ENCODE peak calls at places on chromosomes 5 and 9, in seven cellular contexts. One of them, this sample, is unnamed.

GRCh38 chr5:109450129-109450877 is 40.5 kb upstream of the PJA2 start:
- DNase-seq in activated T-cell treated with anti-CD3 and anti-CD28 coated beads, Interleukin-2, amount 50 U/mL, for 24 hours: no peak
- DNase-seq in pons: no peak
- DNase-seq in SK-N-MC: no peak
- DNase-seq in RWPE2: no peak
- DNase-seq in dermis blood vessel endothelial cell: no peak
- DNase-seq in NCI-H1105: no peak
- DNase-seq in this sample: no peak

GRCh38 chr5:147216552-147217154 is 18.2 kb upstream of the STK32A start:
- DNase-seq in activated T-cell treated with anti-CD3 and anti-CD28 coated beads, Interleukin-2, amount 50 U/mL, for 24 hours: no peak
- DNase-seq in pons: no peak
- DNase-seq in SK-N-MC: no peak
- DNase-seq in RWPE2: no peak
- DNase-seq in dermis blood vessel endothelial cell: no peak
- DNase-seq in NCI-H1105: no peak
- DNase-seq in this sample: no peak

GRCh38 chr9:129550199-129550839 is 70.6 kb downstream of the C9orf50 start:
- DNase-seq in activated T-cell treated with anti-CD3 and anti-CD28 coated beads, Interleukin-2, amount 50 U/mL, for 24 hours: peak; percentile 53
- DNase-seq in pons: peak; percentile 56
- DNase-seq in SK-N-MC: no peak
- DNase-seq in RWPE2: no peak
- DNase-seq in dermis blood vessel endothelial cell: peak; percentile 57
- DNase-seq in NCI-H1105: peak; percentile 23
- DNase-seq in this sample: peak; percentile 93

GRCh38 chr5:43631182-43631910 is 28.4 kb downstream of the NNT start:
- DNase-seq in activated T-cell treated with anti-CD3 and anti-CD28 coated beads, Interleukin-2, amount 50 U/mL, for 24 hours: peak; percentile 46
- DNase-seq in pons: peak; percentile 91
- DNase-seq in SK-N-MC: peak; percentile 63
- DNase-seq in RWPE2: no peak
- DNase-seq in dermis blood vessel endothelial cell: peak; percentile 87
- DNase-seq in NCI-H1105: peak; percentile 73
- DNase-seq in this sample: no peak

GRCh38 chr5:102668220-102668930 is 86.7 kb upstream of the PAM start:
- DNase-seq in activated T-cell treated with anti-CD3 and anti-CD28 coated beads, Interleukin-2, amount 50 U/mL, for 24 hours: no peak
- DNase-seq in pons: no peak
- DNase-seq in SK-N-MC: no peak
- DNase-seq in RWPE2: no peak
- DNase-seq in dermis blood vessel endothelial cell: no peak
- DNase-seq in NCI-H1105: peak; percentile 78
- DNase-seq in this sample: no peak

GRCh38 chr9:69130456-69131441 is 43.3 kb upstream of the TJP2 start:
- DNase-seq in activated T-cell treated with anti-CD3 and anti-CD28 coated beads, Interleukin-2, amount 50 U/mL, for 24 hours: no peak
- DNase-seq in pons: peak; percentile 32
- DNase-seq in SK-N-MC: no peak
- DNase-seq in RWPE2: no peak
- DNase-seq in dermis blood vessel endothelial cell: peak; percentile 53
- DNase-seq in NCI-H1105: no peak
- DNase-seq in this sample: peak; percentile 79

GRCh38 chr5:67246108-67246507 is 49.5 kb upstream of the CD180 start:
- DNase-seq in activated T-cell treated with anti-CD3 and anti-CD28 coated beads, Interleukin-2, amount 50 U/mL, for 24 hours: no peak
- DNase-seq in pons: peak; percentile 96
- DNase-seq in SK-N-MC: peak; percentile 99
- DNase-seq in RWPE2: no peak
- DNase-seq in dermis blood vessel endothelial cell: peak; percentile 92
- DNase-seq in NCI-H1105: peak; percentile 8
- DNase-seq in this sample: no peak

GRCh38 chr9:74275872-74276508 is 221.1 kb upstream of the RORB start:
- DNase-seq in activated T-cell treated with anti-CD3 and anti-CD28 coated beads, Interleukin-2, amount 50 U/mL, for 24 hours: no peak
- DNase-seq in pons: no peak
- DNase-seq in SK-N-MC: no peak
- DNase-seq in RWPE2: no peak
- DNase-seq in dermis blood vessel endothelial cell: no peak
- DNase-seq in NCI-H1105: no peak
- DNase-seq in this sample: no peak

GRCh38 chr5:74418709-74419108 is 221.8 kb downstream of the ENC1 start:
- DNase-seq in activated T-cell treated with anti-CD3 and anti-CD28 coated beads, Interleukin-2, amount 50 U/mL, for 24 hours: no peak
- DNase-seq in pons: no peak
- DNase-seq in SK-N-MC: no peak
- DNase-seq in RWPE2: no peak
- DNase-seq in dermis blood vessel endothelial cell: no peak
- DNase-seq in NCI-H1105: no peak
- DNase-seq in this sample: no peak

GRCh38 chr5:40260351-40260750 is 419.4 kb upstream of the PTGER4 start:
- DNase-seq in activated T-cell treated with anti-CD3 and anti-CD28 coated beads, Interleukin-2, amount 50 U/mL, for 24 hours: no peak
- DNase-seq in pons: no peak
- DNase-seq in SK-N-MC: no peak
- DNase-seq in RWPE2: no peak
- DNase-seq in dermis blood vessel endothelial cell: no peak
- DNase-seq in NCI-H1105: no peak
- DNase-seq in this sample: no peak

GRCh38 chr5:96408841-96409458 is 24.1 kb downstream of the PCSK1 start:
- DNase-seq in activated T-cell treated with anti-CD3 and anti-CD28 coated beads, Interleukin-2, amount 50 U/mL, for 24 hours: no peak
- DNase-seq in pons: no peak
- DNase-seq in SK-N-MC: no peak
- DNase-seq in RWPE2: no peak
- DNase-seq in dermis blood vessel endothelial cell: no peak
- DNase-seq in NCI-H1105: no peak
- DNase-seq in this sample: no peak

GRCh38 chr5:135028791-135029467 is 5.1 kb downstream of the PITX1 start:
- DNase-seq in activated T-cell treated with anti-CD3 and anti-CD28 coated beads, Interleukin-2, amount 50 U/mL, for 24 hours: no peak
- DNase-seq in pons: no peak
- DNase-seq in SK-N-MC: no peak
- DNase-seq in RWPE2: peak; percentile 83
- DNase-seq in dermis blood vessel endothelial cell: no peak
- DNase-seq in NCI-H1105: no peak
- DNase-seq in this sample: no peak

GRCh38 chr9:94971378-94972131 is 245.1 kb downstream of the AOPEP start:
- DNase-seq in activated T-cell treated with anti-CD3 and anti-CD28 coated beads, Interleukin-2, amount 50 U/mL, for 24 hours: no peak
- DNase-seq in pons: no peak
- DNase-seq in SK-N-MC: no peak
- DNase-seq in RWPE2: no peak
- DNase-seq in dermis blood vessel endothelial cell: no peak
- DNase-seq in NCI-H1105: no peak
- DNase-seq in this sample: no peak

GRCh38 chr5:181217111-181217804 is 5.8 kb upstream of the TRIM41 start:
- DNase-seq in activated T-cell treated with anti-CD3 and anti-CD28 coated beads, Interleukin-2, amount 50 U/mL, for 24 hours: peak; percentile 79
- DNase-seq in pons: no peak
- DNase-seq in SK-N-MC: no peak
- DNase-seq in RWPE2: peak; percentile 86
- DNase-seq in dermis blood vessel endothelial cell: peak; percentile 56
- DNase-seq in NCI-H1105: no peak
- DNase-seq in this sample: peak; percentile 87

GRCh38 chr9:69173891-69174644 is at the start of gene TJP2:
- DNase-seq in activated T-cell treated with anti-CD3 and anti-CD28 coated beads, Interleukin-2, amount 50 U/mL, for 24 hours: peak; percentile 64
- DNase-seq in pons: no peak
- DNase-seq in SK-N-MC: no peak
- DNase-seq in RWPE2: peak; percentile 85
- DNase-seq in dermis blood vessel endothelial cell: peak; percentile 80
- DNase-seq in NCI-H1105: no peak
- DNase-seq in this sample: peak; percentile 88

GRCh38 chr5:142540774-142541466 is 145.0 kb downstream of the FGF1 start:
- DNase-seq in activated T-cell treated with anti-CD3 and anti-CD28 coated beads, Interleukin-2, amount 50 U/mL, for 24 hours: no peak
- DNase-seq in pons: no peak
- DNase-seq in SK-N-MC: peak; percentile 63
- DNase-seq in RWPE2: no peak
- DNase-seq in dermis blood vessel endothelial cell: no peak
- DNase-seq in NCI-H1105: no peak
- DNase-seq in this sample: no peak

GRCh38 chr5:10474521-10475075 is 32.9 kb downstream of the ROPN1L start:
- DNase-seq in activated T-cell treated with anti-CD3 and anti-CD28 coated beads, Interleukin-2, amount 50 U/mL, for 24 hours: no peak
- DNase-seq in pons: no peak
- DNase-seq in SK-N-MC: no peak
- DNase-seq in RWPE2: no peak
- DNase-seq in dermis blood vessel endothelial cell: no peak
- DNase-seq in NCI-H1105: no peak
- DNase-seq in this sample: no peak

GRCh38 chr5:1401681-1402096 is 43.6 kb downstream of the SLC6A3 start:
- DNase-seq in activated T-cell treated with anti-CD3 and anti-CD28 coated beads, Interleukin-2, amount 50 U/mL, for 24 hours: no peak
- DNase-seq in pons: no peak
- DNase-seq in SK-N-MC: no peak
- DNase-seq in RWPE2: no peak
- DNase-seq in dermis blood vessel endothelial cell: no peak
- DNase-seq in NCI-H1105: peak; percentile 6
- DNase-seq in this sample: no peak

GRCh38 chr9:108565651-108566378 is 290.0 kb downstream of the ACTL7B start:
- DNase-seq in activated T-cell treated with anti-CD3 and anti-CD28 coated beads, Interleukin-2, amount 50 U/mL, for 24 hours: no peak
- DNase-seq in pons: peak; percentile 95
- DNase-seq in SK-N-MC: peak; percentile 40
- DNase-seq in RWPE2: no peak
- DNase-seq in dermis blood vessel endothelial cell: peak; percentile 91
- DNase-seq in NCI-H1105: peak; percentile 80
- DNase-seq in this sample: no peak

GRCh38 chr9:33130501-33130900 is 36.6 kb downstream of the B4GALT1 start:
- DNase-seq in activated T-cell treated with anti-CD3 and anti-CD28 coated beads, Interleukin-2, amount 50 U/mL, for 24 hours: no peak
- DNase-seq in pons: no peak
- DNase-seq in SK-N-MC: no peak
- DNase-seq in RWPE2: no peak
- DNase-seq in dermis blood vessel endothelial cell: peak; percentile 57
- DNase-seq in NCI-H1105: no peak
- DNase-seq in this sample: no peak

This sample was measured in osteocyte.